ENCODE peak calls at places on chromosomes 5 and 9, in five cellular contexts. M, T, N, K and I are unnamed samples.

GRCh38 chr5:109022056-109022455 is 274.4 kb downstream of the FER start:
- DNase-seq in M (no peak), T (no peak), N (no peak), K (no peak), I (no peak)

GRCh38 chr5:151075698-151076331 is 5.0 kb downstream of the TNIP1 start:
- DNase-seq in M (peak), T (no peak), N (no peak), K (peak), I (no peak)

GRCh38 chr5:115831163-115831768 is 10.1 kb downstream of the ATG12 start:
- DNase-seq in M (peak), T (no peak), N (no peak), K (no peak), I (no peak)

GRCh38 chr9:79693750-79694149 is 122.0 kb downstream of the TLE4 start:
- DNase-seq in M (no peak), T (no peak), N (no peak), K (no peak), I (no peak)

GRCh38 chr9:69223605-69224004 is 49.5 kb downstream of the TJP2 start:
- DNase-seq in M (peak), T (no peak), N (peak), K (no peak), I (peak)

GRCh38 chr5:95644351-95645042 is 2.1 kb upstream of the RFESD start:
- DNase-seq in M (peak), T (no peak), N (peak), K (no peak), I (peak)

GRCh38 chr9:129626944-129627297 is 958 bp downstream of the NTMT1 start:
- DNase-seq in M (peak), T (no peak), N (no peak), K (no peak), I (no peak)

GRCh38 chr5:155053482-155053881 is 39.9 kb downstream of the KIF4B start:
- DNase-seq in M (no peak), T (no peak), N (peak), K (no peak), I (no peak)

GRCh38 chr9:75200892-75201470 is 112.7 kb downstream of the OSTF1 start:
- DNase-seq in M (peak), T (no peak), N (no peak), K (no peak), I (peak)

GRCh38 chr5:57889558-57889957 is 406.9 kb upstream of the ACTBL2 start:
- DNase-seq in M (peak), T (no peak), N (peak), K (no peak), I (no peak)

GRCh38 chr9:76218151-76218867 is 175.9 kb downstream of the RFK start:
- DNase-seq in M (no peak), T (no peak), N (no peak), K (no peak), I (no peak)

GRCh38 chr9:98701576-98701975 is 7.2 kb downstream of the GABBR2 start:
- DNase-seq in M (no peak), T (no peak), N (no peak), K (no peak), I (no peak)

GRCh38 chr5:52876456-52876855 is 88.7 kb downstream of the ITGA1 start:
- DNase-seq in M (peak), T (no peak), N (no peak), K (no peak), I (no peak)

GRCh38 chr5:132267166-132267739 is 9.8 kb downstream of the PDLIM4 start:
- DNase-seq in M (no peak), T (no peak), N (peak), K (no peak), I (no peak)

GRCh38 chr5:178058321-178059012 is 54.9 kb upstream of the N4BP3 start:
- DNase-seq in M (no peak), T (no peak), N (no peak), K (no peak), I (no peak)

GRCh38 chr5:78698218-78698751 is 49.7 kb upstream of the LHFPL2 start:
- DNase-seq in M (peak), T (no peak), N (no peak), K (no peak), I (no peak)

GRCh38 chr9:24391095-24391494 is 154.6 kb downstream of the IZUMO3 start:
- DNase-seq in M (no peak), T (no peak), N (no peak), K (no peak), I (no peak)

GRCh38 chr5:14265574-14265973 is 122.4 kb downstream of the TRIO start:
- DNase-seq in M (peak), T (no peak), N (no peak), K (no peak), I (no peak)

GRCh38 chr5:40386293-40386692 is 293.4 kb upstream of the PTGER4 start:
- DNase-seq in M (peak), T (peak), N (no peak), K (no peak), I (no peak)

GRCh38 chr9:88378317-88378716 is 9.9 kb upstream of the SPIN1 start:
- DNase-seq in M (peak), T (no peak), N (no peak), K (no peak), I (no peak)

GRCh38 chr5:97919719-97920118 is 736.7 kb upstream of the RIOK2 start:
- DNase-seq in M (no peak), T (no peak), N (no peak), K (no peak), I (no peak)

GRCh38 chr9:93258818-93259489 is 75.0 kb downstream of the WNK2 start:
- DNase-seq in M (no peak), T (no peak), N (no peak), K (no peak), I (no peak)

GRCh38 chr9:137534256-137535119 is 15.7 kb downstream of the PNPLA7 start:
- DNase-seq in M (peak), T (peak), N (peak), K (no peak), I (no peak)

GRCh38 chr9:132970306-132971062 is 8.0 kb upstream of the GFI1B start:
- DNase-seq in M (no peak), T (no peak), N (no peak), K (no peak), I (no peak)

GRCh38 chr5:149719666-149720065 is 10.4 kb upstream of the PPARGC1B start:
- DNase-seq in M (no peak), T (no peak), N (no peak), K (no peak), I (no peak)

GRCh38 chr9:127904888-127905728 is 5.7 kb upstream of the ST6GALNAC6 start:
- DNase-seq in M (no peak), T (no peak), N (no peak), K (peak), I (no peak)

GRCh38 chr9:135045264-135046155 is 42.0 kb upstream of the OLFM1 start:
- DNase-seq in M (no peak), T (no peak), N (peak), K (peak), I (no peak)

GRCh38 chr5:172879434-172879828 is 45.4 kb downstream of the ERGIC1 start:
- DNase-seq in M (no peak), T (no peak), N (no peak), K (no peak), I (no peak)
- TF ChIP-seq CTCF in M (no peak), T (no peak), N (no peak), K (no peak), I (no peak)

GRCh38 chr5:32132757-32133156 is 41.4 kb downstream of the GOLPH3 start:
- DNase-seq in M (no peak), T (no peak), N (no peak), K (no peak), I (no peak)
- TF ChIP-seq CTCF in M (no peak), T (no peak), N (no peak), K (no peak), I (no peak)

GRCh38 chr5:38515648-38516047 is 40.8 kb downstream of the LIFR start:
- DNase-seq in M (peak), T (no peak), N (no peak), K (no peak), I (no peak)
- TF ChIP-seq CTCF in M (peak), T (no peak), N (peak), K (no peak), I (peak)

DNA sequence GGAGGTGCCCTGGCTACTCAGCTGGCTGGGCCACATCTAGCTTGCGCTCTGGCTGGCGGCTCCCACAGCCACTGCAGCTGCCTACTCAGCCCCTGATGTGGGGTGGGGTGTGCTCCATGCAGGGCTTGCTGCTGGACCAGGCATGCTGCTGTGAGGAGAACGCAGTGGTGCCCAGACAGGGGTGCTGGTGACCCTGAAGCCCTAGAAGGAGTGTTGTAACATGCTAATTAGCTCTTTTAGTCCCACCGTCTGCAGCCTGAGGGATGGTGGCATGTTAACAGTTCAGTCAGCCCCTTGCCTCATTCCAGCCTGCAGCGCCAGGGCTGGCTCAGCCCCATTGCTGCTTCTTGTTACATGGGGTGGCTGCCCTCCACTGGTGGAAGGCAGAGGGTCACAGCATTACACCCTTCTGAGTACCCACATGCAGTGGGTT is 642.3 kb downstream of the DMRTA1 start:
- DNase-seq in M (no peak), T (no peak), N (no peak), K (no peak), I (peak)
- TF ChIP-seq CTCF in M (peak), T (no peak), N (no peak), K (no peak), I (peak)

GRCh38 chr5:55188656-55189380 is 15.8 kb upstream of the CDC20B start:
- DNase-seq in M (no peak), T (no peak), N (no peak), K (no peak), I (no peak)

GRCh38 chr5:55191165-55191564 is 18.2 kb upstream of the CDC20B start:
- DNase-seq in M (no peak), T (no peak), N (no peak), K (no peak), I (no peak)

GRCh38 chr5:55187370-55187769 is 14.4 kb upstream of the CDC20B start:
- DNase-seq in M (no peak), T (no peak), N (no peak), K (no peak), I (no peak)
- TF ChIP-seq CTCF in M (peak), T (no peak), N (peak), K (no peak), I (peak)

DNA sequence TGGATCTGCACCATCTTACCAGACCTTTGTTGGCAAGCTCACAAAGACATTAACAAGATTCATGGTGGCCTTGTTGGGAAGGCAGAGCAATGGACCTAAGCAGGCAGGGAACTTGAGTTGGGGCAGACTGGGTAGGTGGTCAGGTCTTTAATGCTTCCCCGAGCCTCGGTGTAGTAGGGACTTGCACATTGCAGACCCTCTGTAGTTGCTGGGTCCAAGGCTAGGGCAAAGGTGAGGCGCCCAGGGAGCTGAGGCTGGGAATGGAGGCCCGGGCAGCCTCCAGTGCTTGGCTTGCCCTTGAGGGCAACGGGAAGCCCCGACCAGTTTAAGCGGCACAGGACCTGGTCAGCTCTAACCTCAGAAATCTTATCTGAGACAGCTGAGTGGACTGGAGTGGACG is 24.1 kb downstream of the NKX2-5 start:
- DNase-seq in M (no peak), T (no peak), N (no peak), K (no peak), I (no peak)
- TF ChIP-seq CTCF in M (no peak), T (no peak), N (no peak), K (no peak), I (no peak)

DNA sequence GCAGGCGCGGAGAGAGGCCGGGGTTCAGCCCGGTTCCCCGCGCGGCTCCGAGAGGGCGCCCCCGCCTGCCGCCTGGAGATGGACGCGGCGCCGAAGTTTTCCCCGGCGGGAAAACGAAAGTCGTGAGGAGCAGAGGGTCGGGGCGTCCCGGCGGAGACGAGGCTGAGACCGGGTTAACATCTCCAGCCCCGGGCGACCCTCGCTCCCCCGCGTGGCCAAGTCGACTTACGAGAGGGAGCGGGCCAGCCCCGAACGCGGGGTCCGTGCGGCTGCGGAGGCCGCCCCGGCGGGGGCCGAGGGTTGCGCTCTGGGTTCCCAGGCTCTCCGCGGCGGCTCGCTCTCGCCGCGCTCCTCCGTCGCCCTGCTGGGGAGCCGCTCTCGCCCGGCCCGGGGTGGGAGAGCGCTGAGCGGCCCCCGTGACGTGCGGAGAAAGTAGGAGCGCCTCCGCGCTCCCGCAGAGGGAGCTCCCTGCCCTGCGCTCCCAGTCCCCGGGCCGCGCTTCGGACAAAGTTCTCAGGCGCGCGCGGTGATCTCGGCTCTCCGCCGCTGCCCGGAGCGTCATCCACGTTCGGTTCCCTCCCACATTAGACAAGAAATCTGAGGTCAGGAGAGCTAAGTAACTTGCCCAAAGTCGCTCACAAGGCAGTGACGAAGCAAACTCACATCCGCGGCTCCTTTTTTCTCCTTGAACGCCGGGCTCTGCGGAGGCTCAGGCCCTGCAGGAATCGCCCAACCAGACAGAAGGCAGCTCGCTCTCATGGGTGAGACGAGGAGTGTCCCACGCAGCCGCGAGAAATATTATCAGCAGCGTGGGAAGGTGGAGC is 1.1 kb upstream of the GCNT4 start:
- DNase-seq in M (peak), T (peak), N (peak), K (peak), I (peak)
- TF ChIP-seq CTCF in M (peak), T (no peak), N (peak), K (no peak), I (peak)

DNA sequence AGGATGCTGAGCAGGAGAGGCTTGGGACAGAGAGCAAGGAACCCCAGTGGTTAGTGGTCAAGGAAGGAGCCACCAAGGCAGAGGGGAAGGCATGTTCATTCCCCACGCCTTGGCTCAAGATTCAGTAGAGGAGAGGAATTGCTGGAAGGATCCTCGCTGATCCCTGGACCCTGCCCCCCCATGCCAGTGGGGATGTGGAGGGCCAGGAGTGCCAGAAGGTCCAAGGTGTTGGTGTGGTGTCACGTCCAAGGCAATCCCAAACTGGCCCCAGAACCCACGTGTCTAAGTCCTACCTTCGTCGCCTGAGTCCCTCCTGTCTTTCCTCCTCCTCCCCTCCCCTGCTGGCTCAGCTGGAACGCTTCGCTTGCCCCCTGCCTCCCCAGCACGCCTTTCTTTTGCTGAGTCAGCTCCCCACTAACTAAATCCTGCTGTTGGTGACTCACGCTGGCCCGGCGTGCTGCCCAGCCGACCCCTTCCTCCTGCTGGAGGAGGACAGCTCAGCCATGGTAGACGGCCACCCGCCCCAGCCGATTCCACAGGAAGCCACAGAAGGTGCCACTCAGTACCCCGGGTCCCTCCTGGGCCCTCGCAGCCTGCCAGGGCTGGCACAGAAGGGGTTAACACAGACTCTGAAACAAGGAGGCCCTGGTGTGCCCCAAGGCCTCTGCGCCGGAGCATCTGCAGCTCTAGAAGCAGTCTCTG is 37.6 kb upstream of the ORM1 start:
- DNase-seq in M (peak), T (no peak), N (peak), K (peak), I (no peak)
- TF ChIP-seq CTCF in M (peak), T (no peak), N (no peak), K (no peak), I (no peak)

DNA sequence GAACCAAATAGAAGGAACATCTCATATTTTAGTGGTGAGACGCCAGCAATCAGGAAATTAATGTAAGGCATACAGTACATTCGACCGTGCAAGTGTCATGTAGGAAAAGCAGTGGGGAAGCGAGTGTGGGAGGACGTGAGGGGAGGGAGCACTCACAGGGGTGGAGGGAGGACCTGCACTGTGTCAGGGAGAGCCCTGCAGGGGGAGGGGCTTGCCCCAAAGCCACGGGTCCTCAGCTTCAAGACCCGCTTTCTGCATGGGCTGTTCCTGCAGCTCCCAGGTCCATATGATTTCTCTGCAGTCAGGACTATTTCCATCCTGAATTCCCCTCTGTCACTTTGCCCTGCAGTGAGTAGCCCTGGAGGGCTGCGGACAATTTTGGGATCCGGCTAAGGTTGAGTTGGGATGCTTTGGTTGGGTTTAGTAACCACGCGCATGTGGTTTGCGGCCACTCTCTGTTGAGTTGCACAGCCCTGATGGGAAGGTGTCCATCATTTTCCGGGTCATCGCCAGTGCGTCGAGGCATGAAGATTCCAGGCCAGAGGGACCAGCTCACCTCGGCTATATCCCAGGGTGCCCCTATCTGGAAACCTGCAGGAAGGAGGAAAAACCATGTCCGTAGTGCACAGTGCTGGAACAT is 61.9 kb downstream of the IRX1 start:
- DNase-seq in M (no peak), T (no peak), N (no peak), K (no peak), I (no peak)
- TF ChIP-seq CTCF in M (no peak), T (no peak), N (no peak), K (no peak), I (no peak)

DNA sequence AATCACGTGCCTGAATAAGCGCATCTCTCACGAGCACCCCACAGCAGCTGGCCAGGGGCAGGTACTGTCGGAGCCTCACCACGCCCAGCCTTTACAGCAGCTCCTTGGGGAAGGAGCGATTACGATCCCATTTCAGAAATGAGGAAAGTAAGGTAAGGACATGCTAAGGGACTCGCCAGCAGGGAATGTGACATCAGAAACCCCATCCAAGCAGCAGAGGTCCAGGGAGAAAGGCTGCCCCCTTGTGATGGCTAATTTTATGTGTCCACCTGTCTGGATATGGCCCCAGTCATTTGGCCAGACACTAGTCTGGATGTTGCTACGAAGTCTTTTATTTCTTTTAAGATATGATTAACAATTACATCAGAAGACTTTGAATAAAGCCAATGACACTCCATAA is 77.3 kb downstream of the UBE2QL1 start:
- DNase-seq in M (peak), T (no peak), N (no peak), K (no peak), I (peak)
- TF ChIP-seq CTCF in M (no peak), T (no peak), N (peak), K (no peak), I (peak)